ENCODE peak calls at places on chromosomes 13 and 19, in nine cellular contexts. E is heart left ventricle; U is CD4-positive, alpha-beta memory T cell; Y is hypothalamus; T is activated CD4-positive, alpha-beta T cell treated with anti-CD3 and anti-CD28 coated beads for 4 hours; X is erythroblast; Q is effector CD4-positive, alpha-beta T cell; A is psoas muscle; I is stomach. D is an unnamed sample.

GRCh38 chr19:46299004-46299509 is 2.2 kb downstream of the HIF3A start:
- DNase-seq in E (peak; percentile 97), U (no peak), Y (peak; percentile 92), T (no peak), X (peak; percentile 95), Q (no peak), A (peak; percentile 90), I (peak; percentile 99), D (peak; percentile 96)

GRCh38 chr19:46828484-46828883 is 22.2 kb downstream of the AP2S1 start:
- DNase-seq in E (no peak), U (no peak), Y (no peak), T (peak; percentile 58), X (no peak), Q (no peak), A (no peak), I (no peak), D (no peak)

GRCh38 chr19:10159610-10160009 is 35.1 kb downstream of the DNMT1 start:
- DNase-seq in E (no peak), U (no peak), Y (no peak), T (no peak), X (no peak), Q (no peak), A (no peak), I (no peak), D (no peak)

GRCh38 chr13:98141938-98142426 is 912 bp upstream of the FARP1 start:
- DNase-seq in E (no peak), U (no peak), Y (no peak), T (no peak), X (peak; percentile 27), Q (no peak), A (peak; percentile 22), I (peak; percentile 27), D (no peak)

GRCh38 chr13:34464011-34464410 is 478.1 kb upstream of the NBEA start:
- DNase-seq in E (no peak), U (no peak), Y (no peak), T (no peak), X (no peak), Q (no peak), A (no peak), I (no peak), D (no peak)

GRCh38 chr13:46386996-46387851 is at the start of gene RUBCNL:
- DNase-seq in E (peak; percentile 81), U (no peak), Y (peak; percentile 39), T (peak; percentile 20), X (peak; percentile 27), Q (no peak), A (peak; percentile 37), I (no peak), D (peak; percentile 33)

GRCh38 chr13:29454931-29455481 is 140.5 kb downstream of the SLC7A1 start:
- DNase-seq in E (no peak), U (no peak), Y (no peak), T (no peak), X (peak; percentile 32), Q (no peak), A (no peak), I (no peak), D (no peak)

GRCh38 chr19:20182232-20182785 is 15.3 kb downstream of the ZNF486 start:
- DNase-seq in E (no peak), U (no peak), Y (no peak), T (no peak), X (no peak), Q (no peak), A (no peak), I (no peak), D (no peak)

GRCh38 chr19:35253316-35254286 is 4.8 kb downstream of the LSR start:
- DNase-seq in E (peak; percentile 29), U (no peak), Y (no peak), T (no peak), X (no peak), Q (no peak), A (no peak), I (no peak), D (no peak)

GRCh38 chr19:7476241-7476640 is 12.6 kb downstream of the PEX11G start:
- DNase-seq in E (no peak), U (no peak), Y (no peak), T (no peak), X (peak; percentile 50), Q (no peak), A (no peak), I (no peak), D (no peak)

GRCh38 chr19:6216996-6217751 is 62.6 kb downstream of the MLLT1 start:
- DNase-seq in E (peak; percentile 61), U (no peak), Y (no peak), T (no peak), X (peak; percentile 36), Q (no peak), A (no peak), I (no peak), D (peak; percentile 63)

GRCh38 chr19:48918801-48919247 is 14.7 kb upstream of the DHDH start:
- DNase-seq in E (no peak), U (no peak), Y (no peak), T (no peak), X (no peak), Q (no peak), A (no peak), I (no peak), D (no peak)